ENCODE peak calls at places on chromosome X, in ten cellular contexts. U is suprapubic skin, O is nucleus accumbens, Z is mesendoderm, J is GM23248, C is RPMI8226, X is non-pigmented ciliary epithelial cell, W is choroid plexus epithelial cell, R is smooth muscle cell of the brain vasculature, Q is NCI-H510A. E is an unnamed sample.

GRCh38 chrX:10254746-10255145 is 98.0 kb downstream of the CLCN4 start:
- DNase-seq in U (no peak), O (no peak), Z (peak), J (peak), C (no peak), X (no peak), W (peak), R (no peak), Q (no peak), E (no peak)

GRCh38 chrX:23317799-23318724 is 16.6 kb upstream of the PTCHD1 start:
- DNase-seq in U (no peak), O (no peak), Z (peak), J (peak), C (peak), X (no peak), W (peak), R (no peak), Q (no peak), E (no peak)

GRCh38 chrX:104113237-104113965 is 1.1 kb downstream of the ZCCHC18 start:
- DNase-seq in U (no peak), O (peak), Z (peak), J (peak), C (peak), X (no peak), W (peak), R (no peak), Q (peak), E (peak)

GRCh38 chrX:42869659-42870476 is 91.9 kb upstream of the PPP1R2C start:
- DNase-seq in U (no peak), O (no peak), Z (no peak), J (no peak), C (no peak), X (no peak), W (no peak), R (no peak), Q (no peak), E (no peak)

GRCh38 chrX:14948701-14949100 is 75.5 kb downstream of the MOSPD2 start:
- DNase-seq in U (no peak), O (no peak), Z (no peak), J (peak), C (no peak), X (no peak), W (peak), R (no peak), Q (no peak), E (no peak)

GRCh38 chrX:46204721-46205422 is 340.3 kb downstream of the ZNF674 start:
- DNase-seq in U (no peak), O (no peak), Z (no peak), J (no peak), C (no peak), X (no peak), W (peak), R (no peak), Q (no peak), E (no peak)

GRCh38 chrX:96713303-96713702 is 28.7 kb downstream of the DIAPH2 start:
- DNase-seq in U (no peak), O (no peak), Z (no peak), J (no peak), C (no peak), X (no peak), W (no peak), R (no peak), Q (no peak), E (no peak)

GRCh38 chrX:120653000-120653399 is 23.1 kb upstream of the C1GALT1C1 start:
- DNase-seq in U (no peak), O (no peak), Z (peak), J (peak), C (peak), X (no peak), W (no peak), R (no peak), Q (no peak), E (no peak)

GRCh38 chrX:153953892-153954617 is 9.6 kb upstream of the RENBP start:
- DNase-seq in U (no peak), O (no peak), Z (no peak), J (no peak), C (no peak), X (no peak), W (no peak), R (no peak), Q (no peak), E (no peak)

GRCh38 chrX:132963846-132964245 is 5.4 kb upstream of the HS6ST2 start:
- DNase-seq in U (no peak), O (no peak), Z (no peak), J (no peak), C (no peak), X (no peak), W (no peak), R (no peak), Q (no peak), E (no peak)

GRCh38 chrX:19640693-19641374 is 125.5 kb upstream of the MAP3K15 start:
- DNase-seq in U (no peak), O (no peak), Z (no peak), J (no peak), C (no peak), X (no peak), W (peak), R (no peak), Q (no peak), E (no peak)

GRCh38 chrX:55014897-55015299 is 14.7 kb downstream of the APEX2 start:
- DNase-seq in U (no peak), O (no peak), Z (no peak), J (no peak), C (no peak), X (no peak), W (no peak), R (no peak), Q (no peak), E (no peak)